ENCODE peak calls at places on chromosome 11, in ten cellular contexts. C, H, O, W, Z, V, N, Y, D and U are unnamed samples. For H3K4me1, the result is how much of the 10 kb centered on the place peaks cover.

GRCh38 chr11:126477526-126478275 is 122.2 kb downstream of the ST3GAL4 start:
- DNase-seq in Z (no peak), V (no peak), H (no peak), D (no peak), O (peak), C (no peak), W (no peak), N (no peak), Y (no peak), U (no peak)

GRCh38 chr11:117459979-117460300 is 132.3 kb downstream of the CEP164 start:
- DNase-seq in Z (no peak), V (no peak), W (no peak), N (no peak), C (no peak), O (no peak), D (peak), H (no peak), Y (no peak), U (no peak)

GRCh38 chr11:66124564-66124963 is 54.5 kb downstream of the PACS1 start:
- DNase-seq in W (peak), H (no peak), C (no peak), N (no peak), O (no peak), Z (no peak), V (no peak), D (no peak), Y (no peak), U (no peak)

GRCh38 chr11:121067453-121067852 is 33.6 kb upstream of the TECTA start:
- DNase-seq in Z (no peak), D (no peak), H (no peak), C (no peak), V (peak), N (no peak), O (no peak), W (no peak), Y (no peak), U (peak)

GRCh38 chr11:119691020-119691666 is 37.9 kb downstream of the NECTIN1 start:
- DNase-seq in C (no peak), V (no peak), W (no peak), O (no peak), D (peak), H (no peak), N (no peak), Z (no peak), Y (no peak), U (no peak)

GRCh38 chr11:130904380-130904779 is 11.9 kb downstream of the SNX19 start:
- DNase-seq in V (no peak), H (no peak), Y (no peak), D (peak), Z (peak), W (peak), O (no peak), C (no peak), N (no peak), U (no peak)

GRCh38 chr11:92424281-92424680 is 199.7 kb downstream of the FAT3 start:
- DNase-seq in O (no peak), Z (no peak), V (no peak), N (no peak), C (no peak), Y (no peak), D (no peak), H (no peak), W (no peak), U (no peak)

GRCh38 chr11:114197799-114198500 is 98.2 kb upstream of the NNMT start:
- DNase-seq in Z (peak), H (peak), D (no peak), V (no peak), O (peak), N (peak), Y (peak), C (no peak), W (no peak), U (no peak)

GRCh38 chr11:14384338-14384737 is 25.4 kb upstream of the RRAS2 start:
- DNase-seq in H (no peak), Y (no peak), V (no peak), O (no peak), N (no peak), D (no peak), C (no peak), W (no peak), Z (no peak), U (no peak)

GRCh38 chr11:77093987-77094840 is 8.4 kb upstream of the OMP start:
- DNase-seq in H (no peak), D (no peak), O (peak), V (no peak), Y (no peak), Z (no peak), W (no peak), N (peak), C (no peak), U (no peak)

GRCh38 chr11:110093407-110094297 is 460 bp downstream of the ZC3H12C start:
- DNase-seq in V (peak), D (peak), O (peak), N (peak), C (peak), H (no peak), Y (peak), W (peak), Z (peak), U (peak)

GRCh38 chr11:117992136-117992535 is 5.9 kb downstream of the IL10RA start:
- DNase-seq in Z (no peak), V (no peak), O (no peak), W (no peak), H (no peak), N (no peak), D (no peak), C (no peak), Y (no peak), U (no peak)

GRCh38 chr11:64239662-64240466 is 1.0 kb upstream of the FKBP2 start:
- DNase-seq in Y (no peak), O (peak), D (no peak), Z (no peak), N (no peak), C (no peak), V (no peak), H (no peak), W (peak), U (no peak)

GRCh38 chr11:12979928-12980689 is 29.0 kb upstream of the RASSF10 start:
- DNase-seq in Y (no peak), W (no peak), O (no peak), Z (no peak), D (no peak), N (no peak), C (no peak), V (no peak), H (no peak), U (peak)

DNA sequence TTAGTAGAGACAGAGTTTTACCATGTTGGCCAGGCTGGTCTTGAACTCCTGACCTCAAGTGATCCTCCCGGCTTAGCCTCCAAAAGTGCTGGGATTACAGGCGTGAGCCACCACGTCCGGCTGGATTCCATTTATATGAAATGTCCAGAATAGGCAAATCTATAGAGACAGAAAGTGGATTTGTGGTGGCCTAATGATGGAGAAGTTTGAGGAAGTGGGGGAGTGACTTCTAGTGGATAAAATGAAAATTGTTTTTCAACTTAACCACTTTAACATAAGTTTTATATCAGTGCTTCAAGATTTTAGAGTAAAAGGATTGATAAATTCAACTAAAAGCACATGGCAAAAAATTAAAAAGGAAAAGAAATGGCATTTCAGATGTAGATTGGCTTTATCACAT is 66.2 kb downstream of the HIPK3 start:
- DNase-seq in W (peak), Y (no peak), N (no peak), Z (no peak), O (no peak), D (no peak), V (no peak), H (no peak), C (no peak), U (no peak)
- H3K4me1 ChIP-seq in W (under half), Y (under half), N (under half), Z (under half), O (half or more), D (under half), V (under half), H (under half), C (under half), U (under half)

GRCh38 chr11:5663511-5663910 is 21.4 kb downstream of the TRIM5 start:
- DNase-seq in C (no peak), Y (no peak), Z (no peak), W (no peak), H (no peak), N (no peak), D (no peak), V (no peak), O (no peak), U (no peak)

GRCh38 chr11:5665051-5665450 is 19.8 kb downstream of the TRIM5 start:
- DNase-seq in W (peak), D (no peak), Y (no peak), Z (no peak), H (no peak), C (no peak), O (no peak), V (no peak), N (no peak), U (no peak)

GRCh38 chr11:5666396-5666780 is 18.5 kb downstream of the TRIM5 start:
- DNase-seq in V (no peak), C (no peak), H (no peak), D (no peak), Y (no peak), Z (no peak), W (peak), O (no peak), N (no peak), U (no peak)

GRCh38 chr11:5665746-5666395 is 19.0 kb downstream of the TRIM5 start:
- DNase-seq in D (no peak), O (no peak), V (no peak), C (no peak), Y (no peak), H (no peak), N (no peak), Z (no peak), W (no peak), U (no peak)
- H3K27ac ChIP-seq in D (no peak), O (no peak), V (no peak), C (no peak), Y (peak), H (no peak), N (no peak), Z (no peak), W (no peak), U (no peak)

GRCh38 chr11:35432464-35432863 is 13.1 kb upstream of the SLC1A2 start:
- DNase-seq in V (no peak), O (no peak), H (no peak), D (no peak), Z (no peak), Y (no peak), N (no peak), C (no peak), W (no peak), U (no peak)
- H3K4me3 ChIP-seq in V (no peak), O (no peak), H (no peak), D (no peak), Z (no peak), Y (no peak), N (no peak), C (no peak), W (no peak), U (no peak)

DNA sequence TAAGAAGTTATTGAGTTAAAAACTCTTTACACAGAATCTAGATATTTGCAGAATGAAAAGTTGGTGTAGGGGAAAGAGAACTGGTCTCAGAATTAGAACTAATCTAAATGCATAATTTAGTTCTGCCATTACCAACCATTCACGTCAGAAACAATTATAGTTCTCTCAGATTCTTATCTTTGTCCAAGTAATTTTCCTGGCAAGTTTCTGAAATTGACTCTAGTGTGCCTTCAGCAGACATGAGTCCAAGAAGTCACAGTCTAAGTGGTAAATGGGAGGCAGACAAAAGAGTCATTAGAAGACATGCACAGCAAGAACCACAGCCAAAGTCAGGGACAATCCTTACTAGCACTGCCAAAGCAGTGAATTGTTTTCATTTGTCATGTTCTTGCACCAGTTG is 1870.1 kb downstream of the LRRC4C start:
- DNase-seq in O (no peak), Z (peak), Y (no peak), W (no peak), D (no peak), V (no peak), C (no peak), H (no peak), N (no peak), U (no peak)
- H3K4me1 ChIP-seq in O (under half), Z (under half), Y (under half), W (under half), D (under half), V (under half), C (under half), H (under half), N (under half), U (under half)

DNA sequence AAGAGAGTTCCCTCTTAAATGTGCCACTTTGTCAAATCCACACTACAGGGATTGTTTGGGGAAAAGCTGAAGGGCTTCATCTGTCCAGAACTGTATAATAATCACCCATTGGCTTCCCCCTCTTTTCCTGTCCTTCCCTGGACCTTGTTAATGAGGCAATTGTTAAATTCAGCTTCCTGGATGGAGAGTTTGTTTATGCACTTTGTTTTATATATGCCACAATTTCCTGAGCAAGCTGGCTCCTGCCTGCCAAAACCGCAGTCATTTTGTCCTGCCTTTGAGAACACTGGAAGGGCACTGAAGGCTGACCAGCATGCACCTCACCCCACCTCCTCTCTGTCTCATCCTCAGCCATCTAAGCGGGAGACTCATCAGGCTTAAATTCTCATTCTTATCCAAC is 86.2 kb downstream of the MSANTD4 start:
- DNase-seq in Y (no peak), D (peak), Z (no peak), C (peak), W (no peak), O (no peak), N (no peak), H (no peak), V (no peak), U (no peak)
- H3K27ac ChIP-seq in Y (no peak), D (no peak), Z (no peak), C (peak), W (no peak), O (no peak), N (no peak), H (no peak), V (no peak), U (no peak)

GRCh38 chr11:8328231-8328794 is 64.6 kb upstream of the LMO1 start:
- DNase-seq in V (no peak), Z (no peak), C (no peak), O (no peak), D (no peak), W (no peak), N (no peak), H (no peak), Y (no peak), U (no peak)

GRCh38 chr11:8329961-8330361 is 66.3 kb upstream of the LMO1 start:
- DNase-seq in H (no peak), D (peak), N (peak), Y (no peak), Z (peak), O (peak), C (no peak), W (no peak), V (no peak), U (peak)

GRCh38 chr11:8330416-8330815 is 66.7 kb upstream of the LMO1 start:
- DNase-seq in Z (no peak), N (peak), O (peak), W (no peak), C (no peak), Y (no peak), V (no peak), D (no peak), H (no peak), U (no peak)

GRCh38 chr11:8328848-8329330 is 65.2 kb upstream of the LMO1 start:
- DNase-seq in V (peak), Y (peak), D (peak), O (peak), Z (peak), H (peak), N (peak), C (peak), W (peak), U (peak)

DNA sequence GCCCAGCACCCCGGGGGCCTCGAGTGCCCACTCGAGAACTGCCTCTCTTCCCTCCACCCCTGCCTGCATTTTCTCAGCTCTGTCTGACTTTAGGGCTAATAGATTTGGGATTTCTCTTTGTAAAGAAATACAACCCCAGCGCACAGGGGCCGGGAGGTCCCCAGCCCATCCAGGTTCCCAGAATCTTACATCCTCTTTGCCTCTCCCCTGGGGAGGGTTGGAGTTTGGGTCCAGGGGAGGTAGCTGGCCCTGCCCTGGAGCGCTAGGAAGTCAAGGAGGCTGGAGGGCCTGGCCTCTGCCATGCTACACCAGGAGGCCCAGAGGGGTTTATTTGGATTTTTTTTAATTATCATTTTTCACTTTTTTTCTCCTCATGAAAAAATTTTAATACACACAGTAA is 65.7 kb upstream of the LMO1 start:
- DNase-seq in O (no peak), Z (peak), H (no peak), W (no peak), V (no peak), Y (no peak), D (no peak), C (no peak), N (peak), U (no peak)
- H3K4me3 ChIP-seq in O (peak), Z (no peak), H (peak), W (no peak), V (no peak), Y (no peak), D (no peak), C (peak), N (no peak), U (peak)

GRCh38 chr11:128451651-128452470 is 135.5 kb downstream of the ETS1 start:
- DNase-seq in W (no peak), N (peak), H (no peak), O (peak), Z (no peak), C (no peak), V (no peak), Y (no peak), D (peak), U (peak)
- H3K4me1 ChIP-seq in W (under half), N (under half), H (under half), O (under half), Z (under half), C (under half), V (under half), Y (under half), D (under half), U (under half)

DNA sequence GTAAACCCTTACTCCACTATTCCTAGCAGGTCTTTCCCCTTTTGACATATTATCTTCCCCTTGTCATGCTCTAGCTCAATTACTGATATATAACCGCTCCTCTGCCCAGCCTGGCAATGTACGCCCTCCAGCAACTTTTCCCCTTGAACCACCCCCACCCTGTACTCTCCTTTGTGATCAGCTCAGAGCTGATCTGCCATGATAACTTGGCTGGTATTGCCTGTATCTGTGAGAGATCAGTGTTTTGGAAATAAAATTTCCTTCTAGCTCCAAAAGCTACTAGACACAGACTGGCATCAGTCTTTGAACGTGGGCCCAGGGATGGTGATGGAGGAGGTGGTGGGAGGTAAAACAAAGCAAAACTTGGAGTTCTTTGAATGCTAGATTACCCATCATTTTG is 42.9 kb downstream of the DIXDC1 start:
- DNase-seq in H (no peak), D (no peak), V (no peak), N (no peak), Y (no peak), Z (no peak), C (no peak), W (no peak), O (no peak), U (no peak)
- H3K27ac ChIP-seq in H (peak), D (no peak), V (no peak), N (no peak), Y (no peak), Z (no peak), C (no peak), W (no peak), O (no peak), U (no peak)